ENCODE peak calls at places on chromosomes 4 and X, in four cellular contexts. G is WTC11, Q is GM12878, O is K562. F is an unnamed sample.

GRCh38 chr4:145736241-145736831 is 56.4 kb downstream of the C4orf51 start:
- DNase-seq in G (no peak), O (no peak), Q (no peak), F (no peak)

GRCh38 chrX:23548164-23548563 is 119.1 kb upstream of the PRDX4 start:
- DNase-seq in Q (no peak), O (no peak), G (no peak), F (no peak)

GRCh38 chr4:151569650-151570049 is 160.7 kb downstream of the FHIP1A start:
- DNase-seq in G (no peak), O (no peak), Q (no peak), F (no peak)

GRCh38 chr4:82491251-82491960 is 61.0 kb downstream of the ENOPH1 start:
- DNase-seq in O (no peak), Q (no peak), G (no peak), F (no peak)

GRCh38 chr4:136009258-136009832 is 1522.9 kb downstream of the PCDH18 start:
- DNase-seq in Q (no peak), O (no peak), G (no peak), F (no peak)

GRCh38 chr4:25884040-25884788 is 21.4 kb upstream of the SEL1L3 start:
- DNase-seq in O (no peak), G (no peak), Q (no peak), F (no peak)

GRCh38 chrX:101409043-101409442 is 1.0 kb downstream of the HNRNPH2 start:
- DNase-seq in O (no peak), G (no peak), Q (no peak), F (no peak)

GRCh38 chrX:55039471-55039870 is 8.7 kb upstream of the ALAS2 start:
- DNase-seq in O (no peak), Q (no peak), G (no peak), F (no peak)

GRCh38 chrX:734411-734810 is 103.8 kb downstream of the SHOX start:
- DNase-seq in G (no peak), Q (no peak), O (no peak), F (no peak)

GRCh38 chrX:39445336-39445735 is 644.1 kb downstream of the MID1IP1 start:
- DNase-seq in O (no peak), G (peak; percentile 53), Q (no peak), F (no peak)

GRCh38 chr4:13327991-13328390 is 156.1 kb downstream of the RAB28 start:
- DNase-seq in Q (no peak), G (no peak), O (no peak), F (no peak)

GRCh38 chr4:70893790-70894189 is 8.4 kb upstream of the MOB1B start:
- DNase-seq in O (no peak), G (no peak), Q (no peak), F (no peak)

GRCh38 chrX:133749951-133750350 is 235.4 kb downstream of the GPC3 start:
- DNase-seq in O (no peak), Q (no peak), G (no peak), F (no peak)

GRCh38 chrX:153641575-153642312 is 5.3 kb upstream of the DUSP9 start:
- DNase-seq in G (no peak), Q (no peak), O (peak; percentile 58), F (peak; percentile 42)

GRCh38 chrX:153643431-153644351 is 3.3 kb upstream of the DUSP9 start:
- DNase-seq in G (no peak), O (peak; percentile 72), Q (no peak), F (peak; percentile 83)

GRCh38 chrX:153644356-153645125 is 2.5 kb upstream of the DUSP9 start:
- DNase-seq in O (no peak), G (peak; percentile 47), Q (no peak), F (peak; percentile 69)

GRCh38 chrX:153642313-153642654 is 4.7 kb upstream of the DUSP9 start:
- DNase-seq in O (peak; percentile 60), Q (no peak), G (peak; percentile 34), F (peak; percentile 75)

GRCh38 chrX:153642655-153643430 is 4.2 kb upstream of the DUSP9 start:
- DNase-seq in O (no peak), G (no peak), Q (no peak), F (peak; percentile 32)
- TF ChIP-seq USF1 in O (no peak), G (no peak), Q (no peak), F (no peak)

DNA sequence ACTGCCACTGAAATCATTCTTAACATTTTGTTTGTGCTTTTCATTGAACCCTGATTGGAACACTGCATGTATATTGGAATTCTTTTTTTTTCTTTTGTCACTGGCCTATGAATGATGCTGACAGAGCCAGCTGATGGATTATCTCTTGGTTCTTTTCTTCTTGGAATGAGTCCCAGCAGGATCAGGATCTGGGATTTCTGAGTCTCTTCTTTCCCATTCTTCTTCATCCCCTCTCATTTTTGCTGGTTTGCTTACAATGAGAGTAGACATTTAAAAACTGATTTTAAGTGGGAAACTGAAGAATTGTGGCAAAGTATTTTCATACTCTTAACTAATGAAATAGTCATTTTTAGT is 9.0 kb downstream of the DCUN1D4 start:
- DNase-seq in G (no peak), Q (no peak), O (no peak), F (no peak)
- TF ChIP-seq USF1 in G (no peak), Q (no peak), O (no peak), F (no peak)

GRCh38 chrX:43866423-43866822 is 15.8 kb downstream of the MAOB start:
- DNase-seq in Q (no peak), G (no peak), O (no peak), F (no peak)
- TF ChIP-seq USF1 in Q (no peak), G (no peak), O (no peak), F (no peak)

DNA sequence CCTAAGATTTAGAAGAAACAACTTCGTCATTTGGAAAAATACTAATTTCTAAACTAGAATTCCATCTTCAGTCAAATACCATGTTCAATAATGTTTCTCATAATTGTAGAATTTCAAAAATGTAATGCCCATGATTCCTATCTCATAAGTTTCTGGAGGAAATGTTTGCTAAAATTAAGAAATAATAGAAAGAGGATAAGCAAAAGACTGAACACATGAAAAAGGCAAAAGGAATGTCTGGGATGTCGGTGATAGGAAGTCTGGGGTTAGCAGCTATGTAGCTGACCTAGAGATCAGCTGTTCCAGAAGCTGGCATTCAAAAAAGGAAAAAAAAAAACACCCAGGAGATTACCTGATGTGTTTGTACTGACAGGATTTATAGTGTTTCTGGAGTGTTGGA is 18.9 kb upstream of the PCDH10 start:
- DNase-seq in Q (no peak), O (no peak), G (no peak), F (no peak)
- TF ChIP-seq USF1 in Q (no peak), O (no peak), G (no peak), F (no peak)

DNA sequence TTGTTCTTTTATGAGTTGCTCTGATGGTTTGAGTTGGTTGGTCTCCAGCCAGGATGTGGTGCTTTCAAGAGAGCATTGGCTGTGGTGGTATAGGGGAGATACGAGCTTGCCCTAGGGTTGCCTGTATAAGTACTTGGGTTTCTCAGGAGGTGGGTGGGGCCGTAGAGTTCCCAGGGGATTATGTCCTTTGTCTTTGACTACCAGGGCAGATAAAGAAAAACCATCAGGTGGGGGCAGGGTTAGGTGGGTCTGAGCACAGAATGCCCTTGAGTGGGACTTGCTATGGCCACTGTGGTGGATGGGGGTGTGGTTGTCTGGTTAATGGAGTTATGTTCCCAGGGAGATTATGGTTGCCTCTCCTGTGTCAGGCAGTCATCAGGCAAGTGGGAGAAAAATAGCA is 247.9 kb upstream of the HAND2 start:
- DNase-seq in O (no peak), G (no peak), Q (no peak), F (no peak)
- TF ChIP-seq USF1 in O (no peak), G (no peak), Q (no peak), F (no peak)

DNA sequence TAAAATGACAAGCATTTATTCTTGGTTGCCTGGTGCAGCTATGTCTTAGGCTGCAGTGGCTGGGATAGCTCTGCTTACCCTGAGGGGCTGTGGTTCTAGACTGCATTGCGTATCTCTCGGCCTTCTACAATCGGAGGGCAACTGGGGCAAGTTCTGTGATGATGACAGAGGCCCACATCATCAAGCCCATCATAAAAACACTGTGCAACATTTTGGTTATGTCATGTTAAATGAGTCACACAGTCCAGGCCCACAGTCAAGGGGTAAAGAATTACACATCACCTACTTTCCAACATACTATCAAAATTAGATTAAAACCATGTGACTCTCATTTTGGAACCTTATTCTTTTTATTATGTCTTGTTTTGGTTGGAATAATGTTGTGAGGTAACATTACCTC is 120.2 kb upstream of the GUCY1A1 start:
- DNase-seq in G (no peak), O (no peak), Q (no peak), F (no peak)
- TF ChIP-seq USF1 in G (no peak), O (no peak), Q (no peak), F (no peak)

GRCh38 chrX:93985621-93986020 is 311.6 kb downstream of the FAM133A start:
- DNase-seq in G (no peak), O (no peak), Q (no peak), F (no peak)
- TF ChIP-seq USF1 in G (no peak), O (no peak), Q (no peak), F (no peak)

F was measured in SK-N-SH.